ENCODE peak calls at places on chromosomes 2 and 18, in five cellular contexts. One of them, this sample, is unnamed.

GRCh38 chr2:185335879-185336278 is 402.7 kb upstream of the FSIP2 start:
- DNase-seq in stimulated activated CD4-positive, alpha-beta T cell treated with anti-CD3 and anti-CD28 coated beads, TNF-alpha, amount 100 ng/mL, for 1 hour: no peak
- DNase-seq in T-helper 17 cell: no peak
- DNase-seq in SJSA1: no peak
- DNase-seq in psoas muscle: no peak
- DNase-seq in this sample: no peak

GRCh38 chr18:47838396-47838795 is 92.1 kb downstream of the SMAD2 start:
- DNase-seq in stimulated activated CD4-positive, alpha-beta T cell treated with anti-CD3 and anti-CD28 coated beads, TNF-alpha, amount 100 ng/mL, for 1 hour: no peak
- DNase-seq in T-helper 17 cell: no peak
- DNase-seq in SJSA1: no peak
- DNase-seq in psoas muscle: no peak
- DNase-seq in this sample: no peak

GRCh38 chr2:130825231-130825971 is 11.3 kb upstream of the ARHGEF4 start:
- DNase-seq in stimulated activated CD4-positive, alpha-beta T cell treated with anti-CD3 and anti-CD28 coated beads, TNF-alpha, amount 100 ng/mL, for 1 hour: no peak
- DNase-seq in T-helper 17 cell: no peak
- DNase-seq in SJSA1: no peak
- DNase-seq in psoas muscle: no peak
- DNase-seq in this sample: no peak

GRCh38 chr2:28317390-28317789 is 75.3 kb upstream of the FOSL2 start:
- DNase-seq in stimulated activated CD4-positive, alpha-beta T cell treated with anti-CD3 and anti-CD28 coated beads, TNF-alpha, amount 100 ng/mL, for 1 hour: no peak
- DNase-seq in T-helper 17 cell: no peak
- DNase-seq in SJSA1: no peak
- DNase-seq in psoas muscle: no peak
- DNase-seq in this sample: no peak

GRCh38 chr2:16407358-16407757 is 258.3 kb downstream of the CYRIA start:
- DNase-seq in stimulated activated CD4-positive, alpha-beta T cell treated with anti-CD3 and anti-CD28 coated beads, TNF-alpha, amount 100 ng/mL, for 1 hour: no peak
- DNase-seq in T-helper 17 cell: no peak
- DNase-seq in SJSA1: no peak
- DNase-seq in psoas muscle: peak
- DNase-seq in this sample: no peak

GRCh38 chr2:234032301-234032856 is 18.1 kb upstream of the SPP2 start:
- DNase-seq in stimulated activated CD4-positive, alpha-beta T cell treated with anti-CD3 and anti-CD28 coated beads, TNF-alpha, amount 100 ng/mL, for 1 hour: no peak
- DNase-seq in T-helper 17 cell: no peak
- DNase-seq in SJSA1: peak
- DNase-seq in psoas muscle: no peak
- DNase-seq in this sample: no peak

GRCh38 chr18:23401400-23402347 is 51.4 kb upstream of the RIOK3 start:
- DNase-seq in stimulated activated CD4-positive, alpha-beta T cell treated with anti-CD3 and anti-CD28 coated beads, TNF-alpha, amount 100 ng/mL, for 1 hour: no peak
- DNase-seq in T-helper 17 cell: no peak
- DNase-seq in SJSA1: peak
- DNase-seq in psoas muscle: no peak
- DNase-seq in this sample: peak

GRCh38 chr2:119431976-119432881 is 575 bp downstream of the TMEM37 start:
- DNase-seq in stimulated activated CD4-positive, alpha-beta T cell treated with anti-CD3 and anti-CD28 coated beads, TNF-alpha, amount 100 ng/mL, for 1 hour: no peak
- DNase-seq in T-helper 17 cell: no peak
- DNase-seq in SJSA1: peak
- DNase-seq in psoas muscle: no peak
- DNase-seq in this sample: no peak

GRCh38 chr2:190940451-190940850 is 59.8 kb downstream of the GLS start:
- DNase-seq in stimulated activated CD4-positive, alpha-beta T cell treated with anti-CD3 and anti-CD28 coated beads, TNF-alpha, amount 100 ng/mL, for 1 hour: no peak
- DNase-seq in T-helper 17 cell: no peak
- DNase-seq in SJSA1: no peak
- DNase-seq in psoas muscle: no peak
- DNase-seq in this sample: no peak

GRCh38 chr2:105936954-105937353 is 192.2 kb downstream of the NCK2 start:
- DNase-seq in stimulated activated CD4-positive, alpha-beta T cell treated with anti-CD3 and anti-CD28 coated beads, TNF-alpha, amount 100 ng/mL, for 1 hour: no peak
- DNase-seq in T-helper 17 cell: no peak
- DNase-seq in SJSA1: no peak
- DNase-seq in psoas muscle: no peak
- DNase-seq in this sample: no peak

GRCh38 chr18:59359576-59359952 is 499 bp upstream of the LMAN1 start:
- DNase-seq in stimulated activated CD4-positive, alpha-beta T cell treated with anti-CD3 and anti-CD28 coated beads, TNF-alpha, amount 100 ng/mL, for 1 hour: no peak
- DNase-seq in T-helper 17 cell: no peak
- DNase-seq in SJSA1: no peak
- DNase-seq in psoas muscle: no peak
- DNase-seq in this sample: no peak

GRCh38 chr2:33069894-33070651 is 123.3 kb downstream of the LTBP1 start:
- DNase-seq in stimulated activated CD4-positive, alpha-beta T cell treated with anti-CD3 and anti-CD28 coated beads, TNF-alpha, amount 100 ng/mL, for 1 hour: no peak
- DNase-seq in T-helper 17 cell: no peak
- DNase-seq in SJSA1: peak
- DNase-seq in psoas muscle: peak
- DNase-seq in this sample: no peak

GRCh38 chr2:120205901-120206581 is 17.2 kb downstream of the TMEM185B start:
- DNase-seq in stimulated activated CD4-positive, alpha-beta T cell treated with anti-CD3 and anti-CD28 coated beads, TNF-alpha, amount 100 ng/mL, for 1 hour: no peak
- DNase-seq in T-helper 17 cell: no peak
- DNase-seq in SJSA1: no peak
- DNase-seq in psoas muscle: no peak
- DNase-seq in this sample: peak

GRCh38 chr18:77146249-77147080 is 13.9 kb upstream of the MBP start:
- DNase-seq in stimulated activated CD4-positive, alpha-beta T cell treated with anti-CD3 and anti-CD28 coated beads, TNF-alpha, amount 100 ng/mL, for 1 hour: no peak
- DNase-seq in T-helper 17 cell: no peak
- DNase-seq in SJSA1: no peak
- DNase-seq in psoas muscle: no peak
- DNase-seq in this sample: peak

GRCh38 chr18:35024965-35025364 is 16.2 kb upstream of the MAPRE2 start:
- DNase-seq in stimulated activated CD4-positive, alpha-beta T cell treated with anti-CD3 and anti-CD28 coated beads, TNF-alpha, amount 100 ng/mL, for 1 hour: no peak
- DNase-seq in T-helper 17 cell: no peak
- DNase-seq in SJSA1: no peak
- DNase-seq in psoas muscle: peak
- DNase-seq in this sample: peak

GRCh38 chr2:217367464-217367863 is 507.6 kb upstream of the TNP1 start:
- DNase-seq in stimulated activated CD4-positive, alpha-beta T cell treated with anti-CD3 and anti-CD28 coated beads, TNF-alpha, amount 100 ng/mL, for 1 hour: no peak
- DNase-seq in T-helper 17 cell: no peak
- DNase-seq in SJSA1: peak
- DNase-seq in psoas muscle: no peak
- DNase-seq in this sample: no peak

GRCh38 chr2:26922638-26923466 is 47.6 kb upstream of the MAPRE3 start:
- DNase-seq in stimulated activated CD4-positive, alpha-beta T cell treated with anti-CD3 and anti-CD28 coated beads, TNF-alpha, amount 100 ng/mL, for 1 hour: no peak
- DNase-seq in T-helper 17 cell: no peak
- DNase-seq in SJSA1: no peak
- DNase-seq in psoas muscle: peak
- DNase-seq in this sample: peak

GRCh38 chr2:230687498-230687897 is 25.1 kb upstream of the CAB39 start:
- DNase-seq in stimulated activated CD4-positive, alpha-beta T cell treated with anti-CD3 and anti-CD28 coated beads, TNF-alpha, amount 100 ng/mL, for 1 hour: no peak
- DNase-seq in T-helper 17 cell: no peak
- DNase-seq in SJSA1: peak
- DNase-seq in psoas muscle: no peak
- DNase-seq in this sample: no peak

GRCh38 chr2:105722726-105723297 is 21.9 kb upstream of the NCK2 start:
- DNase-seq in stimulated activated CD4-positive, alpha-beta T cell treated with anti-CD3 and anti-CD28 coated beads, TNF-alpha, amount 100 ng/mL, for 1 hour: no peak
- DNase-seq in T-helper 17 cell: no peak
- DNase-seq in SJSA1: no peak
- DNase-seq in psoas muscle: no peak
- DNase-seq in this sample: no peak

GRCh38 chr2:236568922-236569592 is 568 bp upstream of the ACKR3 start:
- DNase-seq in stimulated activated CD4-positive, alpha-beta T cell treated with anti-CD3 and anti-CD28 coated beads, TNF-alpha, amount 100 ng/mL, for 1 hour: no peak
- DNase-seq in T-helper 17 cell: no peak
- DNase-seq in SJSA1: no peak
- DNase-seq in psoas muscle: no peak
- DNase-seq in this sample: no peak

GRCh38 chr2:109433926-109434325 is 179.8 kb downstream of the SEPTIN10 start:
- DNase-seq in stimulated activated CD4-positive, alpha-beta T cell treated with anti-CD3 and anti-CD28 coated beads, TNF-alpha, amount 100 ng/mL, for 1 hour: no peak
- DNase-seq in T-helper 17 cell: no peak
- DNase-seq in SJSA1: no peak
- DNase-seq in psoas muscle: no peak
- DNase-seq in this sample: no peak

GRCh38 chr2:166700079-166700478 is 188.2 kb upstream of the XIRP2 start:
- DNase-seq in stimulated activated CD4-positive, alpha-beta T cell treated with anti-CD3 and anti-CD28 coated beads, TNF-alpha, amount 100 ng/mL, for 1 hour: no peak
- DNase-seq in T-helper 17 cell: no peak
- DNase-seq in SJSA1: no peak
- DNase-seq in psoas muscle: no peak
- DNase-seq in this sample: no peak

GRCh38 chr2:13583609-13584008 is 866.9 kb downstream of the TRIB2 start:
- DNase-seq in stimulated activated CD4-positive, alpha-beta T cell treated with anti-CD3 and anti-CD28 coated beads, TNF-alpha, amount 100 ng/mL, for 1 hour: no peak
- DNase-seq in T-helper 17 cell: no peak
- DNase-seq in SJSA1: no peak
- DNase-seq in psoas muscle: no peak
- DNase-seq in this sample: no peak

GRCh38 chr18:42513416-42513815 is 558.4 kb downstream of the PIK3C3 start:
- DNase-seq in stimulated activated CD4-positive, alpha-beta T cell treated with anti-CD3 and anti-CD28 coated beads, TNF-alpha, amount 100 ng/mL, for 1 hour: no peak
- DNase-seq in T-helper 17 cell: no peak
- DNase-seq in SJSA1: peak
- DNase-seq in psoas muscle: no peak
- DNase-seq in this sample: no peak

This sample was measured in testis.